ENCODE peak calls at places on chromosome 1, in five cellular contexts. G, L, Z, O and E are unnamed samples.

GRCh38 chr1:209612646-209613350 is 29.3 kb downstream of the CAMK1G start:
- DNase-seq in O (no peak), G (no peak), Z (no peak), L (no peak), E (no peak)

GRCh38 chr1:205441318-205441633 is 14.6 kb downstream of the BLACAT1 start:
- DNase-seq in L (no peak), G (no peak), O (no peak), Z (no peak), E (no peak)

GRCh38 chr1:230077011-230077410 is 10.0 kb downstream of the GALNT2 start:
- DNase-seq in G (no peak), Z (no peak), L (no peak), O (no peak), E (no peak)

GRCh38 chr1:165707984-165708706 is 9.8 kb upstream of the ALDH9A1 start:
- DNase-seq in O (no peak), L (no peak), Z (no peak), G (no peak), E (no peak)

GRCh38 chr1:101520302-101520701 is 283.5 kb downstream of the S1PR1 start:
- DNase-seq in Z (no peak), L (no peak), G (no peak), O (peak; percentile 16), E (no peak)

GRCh38 chr1:39987869-39988268 is 32.9 kb downstream of the MFSD2A start:
- DNase-seq in O (no peak), Z (no peak), G (no peak), L (no peak), E (no peak)

GRCh38 chr1:78333426-78334012 is 157.3 kb upstream of the PTGFR start:
- DNase-seq in G (no peak), Z (no peak), O (peak; percentile 53), L (no peak), E (no peak)

GRCh38 chr1:228285661-228286504 is 78.0 kb downstream of the OBSCN start:
- DNase-seq in Z (no peak), G (peak; percentile 44), O (no peak), L (peak; percentile 16), E (no peak)

GRCh38 chr1:67135354-67135753 is 584 bp upstream of the C1orf141 start:
- DNase-seq in O (no peak), G (no peak), L (no peak), Z (no peak), E (no peak)

GRCh38 chr1:203320546-203321272 is 15.4 kb downstream of the BTG2 start:
- DNase-seq in O (no peak), L (no peak), Z (peak; percentile 60), G (peak; percentile 58), E (no peak)

GRCh38 chr1:45493116-45493697 is 2.2 kb upstream of the TESK2 start:
- DNase-seq in Z (peak; percentile 51), O (peak; percentile 73), G (no peak), L (no peak), E (no peak)

GRCh38 chr1:246508897-246509688 is 2.0 kb upstream of the SMYD3 start:
- DNase-seq in O (no peak), Z (no peak), L (no peak), G (no peak), E (no peak)

GRCh38 chr1:201348211-201348566 is 29.3 kb downstream of the TNNT2 start:
- DNase-seq in G (peak; percentile 37), L (no peak), Z (no peak), O (peak; percentile 26), E (no peak)

GRCh38 chr1:206544562-206545257 is 37.4 kb downstream of the RASSF5 start:
- DNase-seq in Z (peak; percentile 58), L (peak; percentile 72), G (peak; percentile 74), O (peak; percentile 78), E (no peak)

GRCh38 chr1:211738096-211738708 is 62.8 kb upstream of the NEK2 start:
- DNase-seq in O (no peak), G (no peak), Z (no peak), L (no peak), E (no peak)

GRCh38 chr1:47785561-47786271 is 211.5 kb downstream of the TRABD2B start:
- DNase-seq in O (peak; percentile 20), L (peak; percentile 27), G (peak; percentile 84), Z (peak; percentile 73), E (no peak)

GRCh38 chr1:234495231-234495990 is 16.4 kb upstream of the TARBP1 start:
- DNase-seq in O (no peak), G (no peak), L (no peak), Z (no peak), E (no peak)

GRCh38 chr1:89927478-89927877 is 67.4 kb upstream of the ZNF326 start:
- DNase-seq in O (no peak), L (no peak), G (no peak), Z (no peak), E (no peak)

GRCh38 chr1:202684716-202685115 is 25.5 kb downstream of the SYT2 start:
- DNase-seq in G (no peak), L (no peak), Z (no peak), O (no peak), E (no peak)

GRCh38 chr1:176932114-176933104 is 232.1 kb downstream of the ASTN1 start:
- DNase-seq in O (no peak), Z (no peak), G (no peak), L (no peak), E (no peak)

GRCh38 chr1:181620183-181620582 is 136.9 kb downstream of the CACNA1E start:
- DNase-seq in L (no peak), O (no peak), Z (no peak), G (no peak), E (no peak)

GRCh38 chr1:175865041-175865766 is 121.8 kb upstream of the TNR start:
- DNase-seq in O (no peak), Z (no peak), L (no peak), G (no peak), E (no peak)

GRCh38 chr1:161480381-161481035 is 24.7 kb upstream of the FCGR2A start:
- DNase-seq in G (no peak), O (no peak), Z (no peak), L (no peak), E (no peak)

GRCh38 chr1:42660907-42661500 is 2.8 kb downstream of the PPIH start:
- DNase-seq in O (no peak), G (no peak), Z (no peak), L (no peak), E (no peak)

GRCh38 chr1:172325562-172325961 is 94.9 kb upstream of the C1orf105 start:
- DNase-seq in Z (no peak), L (no peak), O (no peak), G (no peak), E (no peak)

GRCh38 chr1:107480548-107480947 is 339.7 kb downstream of the NTNG1 start:
- DNase-seq in Z (no peak), G (peak; percentile 52), L (peak; percentile 15), O (no peak), E (no peak)

GRCh38 chr1:9957726-9958125 is 14.5 kb downstream of the NMNAT1 start:
- DNase-seq in Z (no peak), G (no peak), L (no peak), O (no peak), E (no peak)

GRCh38 chr1:3139451-3139852 is 70.4 kb downstream of the PRDM16 start:
- DNase-seq in O (no peak), Z (no peak), G (no peak), L (no peak), E (no peak)

GRCh38 chr1:94600556-94600955 is 59.0 kb upstream of the F3 start:
- DNase-seq in O (no peak), Z (no peak), G (no peak), L (no peak), E (no peak)

GRCh38 chr1:51000160-51000559 is 30.1 kb downstream of the CDKN2C start:
- DNase-seq in L (no peak), Z (no peak), O (no peak), G (no peak), E (no peak)

GRCh38 chr1:230071316-230071715 is 4.3 kb downstream of the GALNT2 start:
- DNase-seq in G (no peak), O (no peak), Z (no peak), L (no peak), E (peak; percentile 32)

GRCh38 chr1:161382214-161383019 is 14.7 kb upstream of the CFAP126 start:
- DNase-seq in O (peak; percentile 64), L (no peak), Z (no peak), G (no peak), E (no peak)

GRCh38 chr1:169236143-169236542 is 129.7 kb downstream of the ATP1B1 start:
- DNase-seq in Z (peak; percentile 26), L (no peak), O (peak; percentile 48), G (no peak), E (no peak)

GRCh38 chr1:154860154-154860870 is 9.8 kb downstream of the KCNN3 start:
- DNase-seq in O (no peak), L (peak; percentile 69), G (no peak), Z (no peak), E (no peak)
- H3K4me1 ChIP-seq in O (no peaks in the 10 kb centered on the region), L (peaks cover 88% of the 10 kb centered on the region), G (peaks cover under 1% of the 10 kb centered on the region), Z (no peaks in the 10 kb centered on the region), E (no peaks in the 10 kb centered on the region)

DNA sequence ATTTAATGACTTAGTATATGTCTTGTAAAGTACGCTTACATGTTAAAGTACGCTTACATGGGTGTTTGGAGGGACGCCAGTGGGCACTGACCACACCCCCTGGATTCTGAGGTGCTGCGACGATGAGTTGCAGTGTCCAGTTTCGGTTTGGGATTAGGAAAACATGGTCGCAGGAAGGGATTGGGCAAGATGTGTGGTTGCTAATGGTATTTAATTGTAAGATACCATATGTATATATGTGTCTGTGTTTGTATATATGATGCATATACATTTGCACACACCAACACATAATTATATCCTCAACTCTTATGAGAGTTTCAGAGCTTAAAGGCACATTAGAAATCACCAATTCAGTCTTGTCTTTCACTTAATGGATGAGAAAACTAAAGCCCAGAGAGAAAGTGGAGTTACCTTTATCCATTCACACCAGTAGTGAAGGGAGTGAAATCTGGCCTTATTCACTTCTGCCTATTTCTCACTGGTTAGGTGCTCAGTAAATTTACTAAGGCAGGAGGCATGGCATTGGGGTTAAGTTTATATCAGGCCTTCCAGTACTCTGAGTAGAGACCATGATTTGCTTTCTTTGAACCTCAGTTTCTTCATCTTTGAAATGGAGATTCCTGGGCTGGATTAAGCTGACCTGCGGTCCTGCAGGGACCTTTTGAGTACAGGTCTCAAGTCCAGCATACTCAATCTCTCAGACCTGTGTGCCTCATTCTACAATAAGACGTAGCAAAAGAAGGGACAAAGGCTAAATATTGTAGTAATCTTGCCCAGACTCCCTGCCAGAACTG is 1.1 kb downstream of the SMYD2 start:
- DNase-seq in O (peak; percentile 73), Z (peak; percentile 30), G (no peak), L (peak; percentile 52), E (no peak)
- H3K4me1 ChIP-seq in O (peaks cover 6% of the 10 kb centered on the region), Z (peaks cover 10% of the 10 kb centered on the region), G (peaks cover 18% of the 10 kb centered on the region), L (peaks cover 22% of the 10 kb centered on the region), E (peaks cover 24% of the 10 kb centered on the region)

GRCh38 chr1:198620951-198621824 is 17.7 kb upstream of the PTPRC start:
- DNase-seq in G (peak; percentile 55), O (no peak), Z (no peak), L (no peak), E (no peak)
- H3K4me1 ChIP-seq in G (no peaks in the 10 kb centered on the region), O (no peaks in the 10 kb centered on the region), Z (no peaks in the 10 kb centered on the region), L (no peaks in the 10 kb centered on the region), E (no peaks in the 10 kb centered on the region)

GRCh38 chr1:12177999-12178441 is 11.2 kb downstream of the TNFRSF1B start:
- DNase-seq in L (peak; percentile 78), O (peak; percentile 81), G (peak; percentile 81), Z (peak; percentile 69), E (no peak)

GRCh38 chr1:12177156-12177998 is 10.6 kb downstream of the TNFRSF1B start:
- DNase-seq in Z (no peak), L (no peak), O (no peak), G (no peak), E (no peak)

GRCh38 chr1:12175456-12175797 is 8.6 kb downstream of the TNFRSF1B start:
- DNase-seq in G (no peak), O (no peak), L (no peak), Z (no peak), E (no peak)

GRCh38 chr1:12174789-12175455 is 8.1 kb downstream of the TNFRSF1B start:
- DNase-seq in O (peak; percentile 62), G (peak; percentile 78), Z (no peak), L (peak; percentile 58), E (no peak)

GRCh38 chr1:12176298-12177118 is 9.7 kb downstream of the TNFRSF1B start:
- DNase-seq in Z (no peak), L (no peak), O (no peak), G (no peak), E (no peak)
- H3K4me1 ChIP-seq in Z (no peaks in the 10 kb centered on the region), L (peaks cover 21% of the 10 kb centered on the region), O (peaks cover 78% of the 10 kb centered on the region), G (peaks cover 63% of the 10 kb centered on the region), E (peaks cover 87% of the 10 kb centered on the region)